ENCODE peak calls at places on chromosomes 13 and 19, in five cellular contexts. L is dorsolateral prefrontal cortex, O is gastrocnemius medialis, R is IMR-90, M is AG04450. Z is an unnamed sample.

GRCh38 chr13:105363747-105364177 is 1171.7 kb downstream of the EFNB2 start:
- DNase-seq in L (no peak), O (no peak), M (no peak), R (no peak), Z (peak; percentile 22)

GRCh38 chr13:76397413-76397812 is 488.8 kb downstream of the KCTD12 start:
- DNase-seq in O (no peak), M (no peak), R (no peak), L (no peak), Z (no peak)

GRCh38 chr19:4980838-4981680 is 12.1 kb downstream of the KDM4B start:
- DNase-seq in M (no peak), O (no peak), R (no peak), L (no peak), Z (no peak)

GRCh38 chr13:40352807-40353562 is 313.5 kb downstream of the FOXO1 start:
- DNase-seq in O (peak; percentile 87), L (peak; percentile 30), M (no peak), R (no peak), Z (no peak)

GRCh38 chr13:66574606-66575005 is 655.5 kb downstream of the PCDH9 start:
- DNase-seq in R (peak; percentile 48), L (no peak), O (no peak), M (no peak), Z (peak; percentile 74)

GRCh38 chr19:6220385-6221191 is 59.2 kb downstream of the MLLT1 start:
- DNase-seq in M (no peak), R (peak; percentile 64), O (peak; percentile 71), L (no peak), Z (peak; percentile 53)

GRCh38 chr19:7257148-7258041 is 36.8 kb downstream of the INSR start:
- DNase-seq in M (no peak), L (no peak), O (no peak), R (peak; percentile 67), Z (peak; percentile 83)

GRCh38 chr13:41827507-41828213 is 133.2 kb downstream of the VWA8 start:
- DNase-seq in O (peak; percentile 66), M (peak; percentile 75), R (peak; percentile 94), L (no peak), Z (peak; percentile 97)

GRCh38 chr13:79782541-79783216 is 301.7 kb downstream of the NDFIP2 start:
- DNase-seq in L (no peak), R (peak; percentile 77), O (no peak), M (peak; percentile 44), Z (peak; percentile 74)

GRCh38 chr13:41973247-41973741 is 12.4 kb upstream of the VWA8 start:
- DNase-seq in L (no peak), M (no peak), R (no peak), O (no peak), Z (peak; percentile 12)

GRCh38 chr13:98270819-98271218 is 93.8 kb upstream of the RNF113B start:
- DNase-seq in M (no peak), O (no peak), L (no peak), R (peak; percentile 17), Z (peak; percentile 35)

GRCh38 chr19:30622276-30622675 is 250.1 kb downstream of the ZNF536 start:
- DNase-seq in L (no peak), O (no peak), M (no peak), R (no peak), Z (no peak)

GRCh38 chr13:71865858-71866172 is 1.2 kb downstream of the DACH1 start:
- DNase-seq in L (no peak), M (no peak), R (no peak), O (no peak), Z (no peak)

GRCh38 chr13:73220966-73221720 is 162.3 kb downstream of the KLF5 start:
- DNase-seq in R (peak; percentile 41), L (no peak), M (no peak), O (no peak), Z (no peak)

DNA sequence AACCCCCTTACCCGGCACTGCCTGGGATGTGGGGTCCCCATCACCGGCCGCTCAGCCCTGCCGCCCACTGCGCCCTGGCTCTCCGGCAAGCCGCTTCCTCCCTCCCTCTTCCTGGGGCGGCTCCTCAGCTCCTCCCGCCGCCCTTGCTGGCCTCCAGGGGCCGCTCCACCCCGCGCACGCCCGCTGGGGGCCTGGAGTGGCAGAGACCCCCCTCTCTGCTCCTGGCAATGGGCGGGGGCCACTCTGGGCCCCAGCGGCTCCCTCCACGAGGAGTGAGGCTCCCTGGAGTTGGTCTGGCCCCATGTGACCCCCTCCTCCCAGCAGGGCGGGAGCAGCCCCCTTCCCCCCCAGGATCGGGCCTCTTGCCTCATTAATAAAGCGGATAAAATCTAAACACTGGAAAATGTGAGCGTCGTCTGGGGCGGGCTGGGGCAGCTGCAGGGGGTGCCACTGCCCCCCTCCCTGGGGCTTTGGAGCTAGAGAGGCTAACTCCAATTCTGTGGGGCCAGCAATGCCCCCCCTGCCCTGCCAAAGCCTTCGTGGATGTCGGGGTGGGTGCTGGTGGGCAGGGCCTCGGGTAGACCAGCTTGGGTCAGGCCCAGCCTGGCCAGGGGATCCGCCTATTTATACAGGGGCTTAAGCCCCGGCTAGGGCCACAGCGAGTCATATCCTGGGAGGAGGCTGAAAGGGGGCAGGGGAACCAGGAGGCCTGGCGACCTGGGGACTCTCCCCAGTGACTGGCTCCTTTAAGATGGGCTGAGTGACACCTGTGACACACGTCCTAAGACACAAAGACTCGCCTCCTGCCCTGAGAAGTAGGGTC is at the start of gene PTGER1:
- DNase-seq in M (no peak), L (no peak), O (no peak), R (peak; percentile 35), Z (peak; percentile 44)
- TF ChIP-seq CTCF in M (peak; percentile 53), L (no peak), O (no peak), R (peak; percentile 45), Z (peak; percentile 51)

GRCh38 chr19:28631931-28632330 is 581.0 kb downstream of the UQCRFS1 start:
- DNase-seq in O (no peak), L (no peak), M (no peak), R (no peak), Z (no peak)
- H3K4me3 ChIP-seq in O (no peak overlapping the region), L (no peak overlapping the region), M (no peak overlapping the region), R (no peak overlapping the region), Z (no peak overlapping the region)

GRCh38 chr19:10915511-10916091 is 12.8 kb downstream of the YIPF2 start:
- DNase-seq in R (peak; percentile 86), M (peak; percentile 59), L (no peak), O (peak; percentile 72), Z (peak; percentile 71)
- TF ChIP-seq CTCF in R (peak; percentile 30), M (peak; percentile 10), L (no peak), O (no peak), Z (peak; percentile 47)

DNA sequence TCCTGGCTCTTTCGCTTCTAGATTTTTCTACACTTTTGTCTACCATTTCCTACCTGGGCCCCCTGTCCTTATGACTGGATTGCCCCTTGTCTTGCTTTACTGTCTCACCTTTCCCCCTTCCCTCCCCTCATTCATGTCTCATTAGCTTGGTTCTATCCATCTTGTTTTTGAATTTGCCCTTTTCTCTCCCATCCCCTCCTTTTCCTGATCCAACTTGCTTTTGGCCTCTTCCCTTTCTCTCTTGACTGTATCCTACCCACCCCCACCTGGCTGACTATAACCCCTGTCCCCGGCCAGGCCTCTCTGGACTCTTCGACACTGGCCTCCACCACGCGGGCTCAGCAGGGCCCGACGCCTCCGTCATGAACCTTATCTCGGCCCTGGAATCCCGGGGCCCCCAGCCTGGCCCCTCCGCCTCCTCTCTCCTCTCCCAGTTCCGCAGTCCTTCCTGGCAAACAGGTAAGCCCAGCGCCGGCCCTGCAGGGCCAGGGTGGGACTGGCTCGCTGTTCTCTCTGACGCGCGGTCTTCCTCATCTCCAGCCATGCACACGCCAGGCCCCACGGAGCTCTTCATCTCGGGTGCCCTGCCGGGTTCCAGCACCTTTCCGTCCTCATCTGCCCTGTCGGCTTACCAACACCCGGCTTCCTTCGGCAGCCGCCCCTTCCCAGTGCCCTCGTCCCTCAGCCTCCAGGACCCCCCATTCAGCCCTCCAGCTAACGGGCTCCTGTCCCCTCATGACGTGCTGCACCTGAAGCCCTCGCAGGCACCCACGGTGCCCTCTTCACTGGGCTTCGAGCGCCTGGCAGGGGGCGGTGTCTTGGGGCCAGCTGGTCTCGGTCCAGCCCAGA is 3.4 kb downstream of the PRR12 start:
- DNase-seq in M (no peak), O (no peak), R (no peak), L (no peak), Z (no peak)
- H3K4me3 ChIP-seq in M (no peak overlapping the region), O (no peak overlapping the region), R (no peak overlapping the region), L (no peak overlapping the region), Z (no peak overlapping the region)

DNA sequence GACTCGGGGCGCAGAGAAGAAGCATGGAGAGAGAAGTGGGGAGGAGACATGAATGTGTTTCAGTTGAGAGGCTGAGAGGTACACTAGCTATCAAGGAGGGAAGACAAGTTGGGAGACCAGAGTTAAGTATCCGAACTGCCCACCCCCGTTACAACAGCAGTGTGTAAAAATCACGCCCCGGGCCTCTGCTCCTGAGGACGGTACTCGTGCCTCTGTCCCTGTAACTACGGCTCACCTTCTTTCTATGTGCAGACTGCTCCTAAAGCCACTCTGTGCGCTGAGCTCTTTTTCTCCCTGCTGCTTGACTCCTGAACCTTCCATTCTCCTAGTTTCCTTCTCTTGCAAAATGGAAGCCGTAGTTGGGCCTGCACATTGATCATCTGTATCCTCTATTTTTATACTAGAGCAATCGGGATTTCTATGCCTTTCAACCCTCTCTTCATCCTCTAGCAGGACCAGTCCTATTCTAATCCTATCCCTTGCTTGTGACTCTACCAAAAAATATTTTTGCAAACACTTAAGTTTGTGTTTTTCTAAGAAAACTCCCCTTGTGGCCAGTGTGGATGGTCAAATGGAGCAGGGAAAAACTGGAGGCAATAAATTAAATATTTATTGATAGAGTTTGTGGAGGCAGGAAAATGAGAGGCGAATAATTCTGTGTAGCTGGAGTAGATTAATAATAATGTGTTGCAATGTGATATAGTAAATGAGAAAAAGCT is 569 bp downstream of the POLR1D start:
- DNase-seq in R (peak; percentile 13), M (no peak), O (no peak), L (no peak), Z (peak; percentile 26)
- TF ChIP-seq CTCF in R (peak; percentile 27), M (peak; percentile 42), O (no peak), L (no peak), Z (peak; percentile 47)

GRCh38 chr19:14556662-14557188 is 15.1 kb downstream of the NDUFB7 start:
- DNase-seq in O (peak; percentile 79), L (peak; percentile 78), M (peak; percentile 53), R (peak; percentile 77), Z (peak; percentile 84)
- H3K4me3 ChIP-seq in O (no peak overlapping the region), L (peak overlapping the region; percentile 43), M (peak overlapping the region; percentile 31), R (no peak overlapping the region), Z (peak overlapping the region; percentile 30)

DNA sequence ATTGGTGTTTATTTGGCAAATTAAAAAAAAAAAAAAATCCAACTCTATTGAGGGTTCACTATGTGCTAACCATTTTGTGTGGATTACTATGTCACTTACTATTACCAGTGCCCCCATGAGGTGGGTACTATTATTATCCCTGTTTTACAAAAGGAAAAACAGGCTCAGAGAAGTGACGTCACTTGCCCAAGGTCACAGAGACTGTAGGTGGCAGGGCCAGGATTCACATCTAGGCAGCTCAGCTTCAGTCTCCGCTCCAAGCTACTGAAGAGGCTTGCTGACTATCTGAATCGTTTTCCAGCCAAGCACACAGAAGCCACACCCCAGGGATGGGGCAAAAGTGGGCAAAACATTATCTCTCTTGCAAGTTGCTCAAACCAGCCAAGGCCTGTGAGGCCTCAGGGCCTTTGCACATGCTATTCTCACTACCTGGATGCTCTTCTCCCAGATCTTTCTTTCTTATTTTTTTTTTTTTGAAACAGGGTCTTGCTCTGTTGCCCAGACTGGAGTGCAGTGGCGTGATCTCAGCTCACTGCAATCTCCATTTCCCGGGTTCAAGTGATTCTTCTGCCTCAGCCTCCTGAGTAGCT is 4.8 kb upstream of the ANGPTL8 start:
- DNase-seq in O (no peak), M (no peak), L (no peak), R (no peak), Z (no peak)
- TF ChIP-seq CTCF in O (no peak), M (no peak), L (no peak), R (no peak), Z (no peak)